ENCODE peak calls at places on chromosome 7, in eight cellular contexts. One of them, this sample, is unnamed.

GRCh38 chr7:94779070-94779469 is 123.1 kb upstream of the SGCE start:
- DNase-seq in stimulated activated CD4-positive, alpha-beta T cell treated with anti-CD3 and anti-CD28 coated beads, Interleukin-15, amount 100 ng/mL, for 24 hours: no peak
- DNase-seq in activated naive CD8-positive, alpha-beta T cell treated with anti-CD3 and anti-CD28 coated beads, Interleukin-2, amount 50 U/mL, for 24 hours: no peak
- DNase-seq in ascending aorta: no peak
- DNase-seq in head of caudate nucleus: no peak
- DNase-seq in foreskin keratinocyte: no peak
- DNase-seq in kidney: no peak
- DNase-seq in HS-27A: no peak
- DNase-seq in this sample: no peak

GRCh38 chr7:42035205-42035604 is 201.8 kb downstream of the GLI3 start:
- DNase-seq in stimulated activated CD4-positive, alpha-beta T cell treated with anti-CD3 and anti-CD28 coated beads, Interleukin-15, amount 100 ng/mL, for 24 hours: no peak
- DNase-seq in activated naive CD8-positive, alpha-beta T cell treated with anti-CD3 and anti-CD28 coated beads, Interleukin-2, amount 50 U/mL, for 24 hours: no peak
- DNase-seq in ascending aorta: no peak
- DNase-seq in head of caudate nucleus: peak
- DNase-seq in foreskin keratinocyte: no peak
- DNase-seq in kidney: no peak
- DNase-seq in HS-27A: no peak
- DNase-seq in this sample: no peak

GRCh38 chr7:141874787-141875186 is 33.5 kb upstream of the PRSS37 start:
- DNase-seq in stimulated activated CD4-positive, alpha-beta T cell treated with anti-CD3 and anti-CD28 coated beads, Interleukin-15, amount 100 ng/mL, for 24 hours: no peak
- DNase-seq in activated naive CD8-positive, alpha-beta T cell treated with anti-CD3 and anti-CD28 coated beads, Interleukin-2, amount 50 U/mL, for 24 hours: no peak
- DNase-seq in ascending aorta: no peak
- DNase-seq in head of caudate nucleus: no peak
- DNase-seq in foreskin keratinocyte: no peak
- DNase-seq in kidney: no peak
- DNase-seq in HS-27A: no peak
- DNase-seq in this sample: no peak

GRCh38 chr7:100949227-100949930 is at the start of gene MUC3A:
- DNase-seq in stimulated activated CD4-positive, alpha-beta T cell treated with anti-CD3 and anti-CD28 coated beads, Interleukin-15, amount 100 ng/mL, for 24 hours: no peak
- DNase-seq in activated naive CD8-positive, alpha-beta T cell treated with anti-CD3 and anti-CD28 coated beads, Interleukin-2, amount 50 U/mL, for 24 hours: no peak
- DNase-seq in ascending aorta: no peak
- DNase-seq in head of caudate nucleus: no peak
- DNase-seq in foreskin keratinocyte: no peak
- DNase-seq in kidney: no peak
- DNase-seq in HS-27A: no peak
- DNase-seq in this sample: peak

GRCh38 chr7:6027806-6028365 is 3.3 kb upstream of the ANKRD61 start:
- DNase-seq in stimulated activated CD4-positive, alpha-beta T cell treated with anti-CD3 and anti-CD28 coated beads, Interleukin-15, amount 100 ng/mL, for 24 hours: no peak
- DNase-seq in activated naive CD8-positive, alpha-beta T cell treated with anti-CD3 and anti-CD28 coated beads, Interleukin-2, amount 50 U/mL, for 24 hours: no peak
- DNase-seq in ascending aorta: no peak
- DNase-seq in head of caudate nucleus: no peak
- DNase-seq in foreskin keratinocyte: no peak
- DNase-seq in kidney: peak
- DNase-seq in HS-27A: no peak
- DNase-seq in this sample: no peak

GRCh38 chr7:146575903-146576302 is 459.3 kb downstream of the CNTNAP2 start:
- DNase-seq in stimulated activated CD4-positive, alpha-beta T cell treated with anti-CD3 and anti-CD28 coated beads, Interleukin-15, amount 100 ng/mL, for 24 hours: no peak
- DNase-seq in activated naive CD8-positive, alpha-beta T cell treated with anti-CD3 and anti-CD28 coated beads, Interleukin-2, amount 50 U/mL, for 24 hours: no peak
- DNase-seq in ascending aorta: no peak
- DNase-seq in head of caudate nucleus: no peak
- DNase-seq in foreskin keratinocyte: no peak
- DNase-seq in kidney: no peak
- DNase-seq in HS-27A: no peak
- DNase-seq in this sample: no peak

GRCh38 chr7:128841961-128842673 is 11.9 kb downstream of the FLNC start:
- DNase-seq in stimulated activated CD4-positive, alpha-beta T cell treated with anti-CD3 and anti-CD28 coated beads, Interleukin-15, amount 100 ng/mL, for 24 hours: peak
- DNase-seq in activated naive CD8-positive, alpha-beta T cell treated with anti-CD3 and anti-CD28 coated beads, Interleukin-2, amount 50 U/mL, for 24 hours: peak
- DNase-seq in ascending aorta: no peak
- DNase-seq in head of caudate nucleus: peak
- DNase-seq in foreskin keratinocyte: no peak
- DNase-seq in kidney: peak
- DNase-seq in HS-27A: no peak
- DNase-seq in this sample: peak

GRCh38 chr7:50827281-50827680 is 44.6 kb upstream of the GRB10 start:
- DNase-seq in stimulated activated CD4-positive, alpha-beta T cell treated with anti-CD3 and anti-CD28 coated beads, Interleukin-15, amount 100 ng/mL, for 24 hours: no peak
- DNase-seq in activated naive CD8-positive, alpha-beta T cell treated with anti-CD3 and anti-CD28 coated beads, Interleukin-2, amount 50 U/mL, for 24 hours: no peak
- DNase-seq in ascending aorta: no peak
- DNase-seq in head of caudate nucleus: no peak
- DNase-seq in foreskin keratinocyte: no peak
- DNase-seq in kidney: no peak
- DNase-seq in HS-27A: no peak
- DNase-seq in this sample: no peak

GRCh38 chr7:66356277-66356721 is 151.2 kb downstream of the TPST1 start:
- DNase-seq in stimulated activated CD4-positive, alpha-beta T cell treated with anti-CD3 and anti-CD28 coated beads, Interleukin-15, amount 100 ng/mL, for 24 hours: no peak
- DNase-seq in activated naive CD8-positive, alpha-beta T cell treated with anti-CD3 and anti-CD28 coated beads, Interleukin-2, amount 50 U/mL, for 24 hours: no peak
- DNase-seq in ascending aorta: no peak
- DNase-seq in head of caudate nucleus: no peak
- DNase-seq in foreskin keratinocyte: peak
- DNase-seq in kidney: no peak
- DNase-seq in HS-27A: no peak
- DNase-seq in this sample: no peak

GRCh38 chr7:156473476-156474240 is 166.9 kb upstream of the RNF32 start:
- DNase-seq in stimulated activated CD4-positive, alpha-beta T cell treated with anti-CD3 and anti-CD28 coated beads, Interleukin-15, amount 100 ng/mL, for 24 hours: peak
- DNase-seq in activated naive CD8-positive, alpha-beta T cell treated with anti-CD3 and anti-CD28 coated beads, Interleukin-2, amount 50 U/mL, for 24 hours: peak
- DNase-seq in ascending aorta: no peak
- DNase-seq in head of caudate nucleus: peak
- DNase-seq in foreskin keratinocyte: no peak
- DNase-seq in kidney: no peak
- DNase-seq in HS-27A: no peak
- DNase-seq in this sample: no peak

GRCh38 chr7:133203490-133203889 is 49.4 kb upstream of the EXOC4 start:
- DNase-seq in stimulated activated CD4-positive, alpha-beta T cell treated with anti-CD3 and anti-CD28 coated beads, Interleukin-15, amount 100 ng/mL, for 24 hours: no peak
- DNase-seq in activated naive CD8-positive, alpha-beta T cell treated with anti-CD3 and anti-CD28 coated beads, Interleukin-2, amount 50 U/mL, for 24 hours: no peak
- DNase-seq in ascending aorta: no peak
- DNase-seq in head of caudate nucleus: no peak
- DNase-seq in foreskin keratinocyte: no peak
- DNase-seq in kidney: no peak
- DNase-seq in HS-27A: no peak
- DNase-seq in this sample: no peak

GRCh38 chr7:33671521-33672262 is 233.6 kb upstream of the BMPER start:
- DNase-seq in stimulated activated CD4-positive, alpha-beta T cell treated with anti-CD3 and anti-CD28 coated beads, Interleukin-15, amount 100 ng/mL, for 24 hours: no peak
- DNase-seq in activated naive CD8-positive, alpha-beta T cell treated with anti-CD3 and anti-CD28 coated beads, Interleukin-2, amount 50 U/mL, for 24 hours: no peak
- DNase-seq in ascending aorta: no peak
- DNase-seq in head of caudate nucleus: no peak
- DNase-seq in foreskin keratinocyte: no peak
- DNase-seq in kidney: no peak
- DNase-seq in HS-27A: no peak
- DNase-seq in this sample: no peak

GRCh38 chr7:64880322-64881297 is 22.5 kb upstream of the ZNF273 start:
- DNase-seq in stimulated activated CD4-positive, alpha-beta T cell treated with anti-CD3 and anti-CD28 coated beads, Interleukin-15, amount 100 ng/mL, for 24 hours: no peak
- DNase-seq in activated naive CD8-positive, alpha-beta T cell treated with anti-CD3 and anti-CD28 coated beads, Interleukin-2, amount 50 U/mL, for 24 hours: no peak
- DNase-seq in ascending aorta: no peak
- DNase-seq in head of caudate nucleus: no peak
- DNase-seq in foreskin keratinocyte: no peak
- DNase-seq in kidney: no peak
- DNase-seq in HS-27A: no peak
- DNase-seq in this sample: no peak

GRCh38 chr7:14888904-14889482 is 13.6 kb downstream of the DGKB start:
- DNase-seq in stimulated activated CD4-positive, alpha-beta T cell treated with anti-CD3 and anti-CD28 coated beads, Interleukin-15, amount 100 ng/mL, for 24 hours: no peak
- DNase-seq in activated naive CD8-positive, alpha-beta T cell treated with anti-CD3 and anti-CD28 coated beads, Interleukin-2, amount 50 U/mL, for 24 hours: no peak
- DNase-seq in ascending aorta: no peak
- DNase-seq in head of caudate nucleus: no peak
- DNase-seq in foreskin keratinocyte: no peak
- DNase-seq in kidney: no peak
- DNase-seq in HS-27A: no peak
- DNase-seq in this sample: no peak

GRCh38 chr7:92697414-92697813 is 107.2 kb upstream of the FAM133B start:
- DNase-seq in stimulated activated CD4-positive, alpha-beta T cell treated with anti-CD3 and anti-CD28 coated beads, Interleukin-15, amount 100 ng/mL, for 24 hours: no peak
- DNase-seq in activated naive CD8-positive, alpha-beta T cell treated with anti-CD3 and anti-CD28 coated beads, Interleukin-2, amount 50 U/mL, for 24 hours: no peak
- DNase-seq in ascending aorta: no peak
- DNase-seq in head of caudate nucleus: no peak
- DNase-seq in foreskin keratinocyte: no peak
- DNase-seq in kidney: no peak
- DNase-seq in HS-27A: no peak
- DNase-seq in this sample: no peak

This sample was measured in heart left ventricle.